ENCODE peak calls at places on chromosomes 6 and 20, in five cellular contexts. L is GM19239, C is NCI-H774, P is omental fat pad, G is fibroblast of pulmonary artery. M is an unnamed sample.

GRCh38 chr20:16714242-16714641 is 15.6 kb upstream of the SNRPB2 start:
- DNase-seq in L (no peak), P (no peak), G (no peak), C (no peak), M (no peak)

GRCh38 chr20:728022-728944 is 40.0 kb downstream of the SLC52A3 start:
- DNase-seq in G (peak; percentile 29), L (peak; percentile 45), C (no peak), P (no peak), M (peak; percentile 72)

GRCh38 chr6:72946766-72947165 is 278.5 kb downstream of the KHDC1L start:
- DNase-seq in P (no peak), L (no peak), C (no peak), G (peak; percentile 83), M (no peak)

GRCh38 chr6:123168892-123169851 is 173.1 kb downstream of the CLVS2 start:
- DNase-seq in G (no peak), P (no peak), L (no peak), C (no peak), M (no peak)

GRCh38 chr6:112781236-112781635 is 434.1 kb downstream of the RFPL4B start:
- DNase-seq in L (no peak), G (peak; percentile 78), C (no peak), P (no peak), M (no peak)

GRCh38 chr20:49399329-49399728 is 83.1 kb downstream of the KCNB1 start:
- DNase-seq in G (peak; percentile 61), L (no peak), C (no peak), P (no peak), M (no peak)

GRCh38 chr20:43736588-43737091 is 9.8 kb upstream of the GTSF1L start:
- DNase-seq in C (no peak), L (no peak), G (no peak), P (no peak), M (no peak)

GRCh38 chr6:33989016-33989854 is 156.7 kb downstream of the GRM4 start:
- DNase-seq in G (no peak), L (no peak), C (no peak), P (no peak), M (no peak)

GRCh38 chr20:38880952-38881735 is 45.1 kb upstream of the FAM83D start:
- DNase-seq in L (no peak), G (no peak), P (no peak), C (no peak), M (peak; percentile 22)

GRCh38 chr20:62523473-62524203 is 47.8 kb upstream of the GATA5 start:
- DNase-seq in G (no peak), C (no peak), P (no peak), L (no peak), M (no peak)

GRCh38 chr6:24630861-24631505 is 15.0 kb downstream of the KIAA0319 start:
- DNase-seq in P (no peak), L (no peak), G (no peak), C (no peak), M (no peak)

GRCh38 chr6:16498957-16499356 is 260.6 kb downstream of the GMPR start:
- DNase-seq in L (no peak), C (no peak), G (no peak), P (no peak), M (no peak)

GRCh38 chr20:35342154-35342769 is 50.0 kb upstream of the FAM83C start:
- DNase-seq in C (no peak), P (no peak), L (no peak), G (peak; percentile 48), M (peak; percentile 6)

GRCh38 chr20:2652724-2653510 is 485 bp downstream of the NOP56 start:
- DNase-seq in C (peak; percentile 68), L (no peak), P (no peak), G (peak; percentile 7), M (peak; percentile 68)

GRCh38 chr6:28134015-28134414 is 7.7 kb upstream of the ZKSCAN8 start:
- DNase-seq in P (no peak), L (no peak), C (no peak), G (peak; percentile 67), M (peak; percentile 30)

GRCh38 chr20:47118201-47118600 is 223.6 kb downstream of the EYA2 start:
- DNase-seq in P (no peak), L (no peak), C (no peak), G (no peak), M (no peak)

GRCh38 chr6:73666393-73666792 is 12.6 kb upstream of the SLC17A5 start:
- DNase-seq in P (no peak), G (peak; percentile 76), L (no peak), C (no peak), M (no peak)

GRCh38 chr20:20499469-20499868 is 131.6 kb downstream of the INSM1 start:
- DNase-seq in G (no peak), L (no peak), C (no peak), P (no peak), M (no peak)

M was measured in NCI-H345.